ENCODE peak calls at places on chromosomes 4 and X, in seven cellular contexts. One of them, this sample, is unnamed.

GRCh38 chr4:15349426-15349825 is 78.4 kb upstream of the C1QTNF7 start:
- DNase-seq in fibroblast of the aortic adventitia: no peak
- DNase-seq in pancreas: no peak
- DNase-seq in AG04450: no peak
- DNase-seq in fibroblast of mammary gland: peak
- DNase-seq in body of pancreas: no peak
- DNase-seq in endodermal cell: no peak
- DNase-seq in this sample: no peak

GRCh38 chrX:7889680-7890079 is 37.5 kb downstream of the PNPLA4 start:
- DNase-seq in fibroblast of the aortic adventitia: no peak
- DNase-seq in pancreas: no peak
- DNase-seq in AG04450: no peak
- DNase-seq in fibroblast of mammary gland: peak
- DNase-seq in body of pancreas: no peak
- DNase-seq in endodermal cell: no peak
- DNase-seq in this sample: no peak

GRCh38 chrX:148771440-148771839 is 271.0 kb downstream of the AFF2 start:
- DNase-seq in fibroblast of the aortic adventitia: peak
- DNase-seq in pancreas: no peak
- DNase-seq in AG04450: no peak
- DNase-seq in fibroblast of mammary gland: peak
- DNase-seq in body of pancreas: no peak
- DNase-seq in endodermal cell: no peak
- DNase-seq in this sample: no peak

GRCh38 chrX:152639426-152639825 is 1.7 kb downstream of the GABRQ start:
- DNase-seq in fibroblast of the aortic adventitia: no peak
- DNase-seq in pancreas: no peak
- DNase-seq in AG04450: no peak
- DNase-seq in fibroblast of mammary gland: no peak
- DNase-seq in body of pancreas: no peak
- DNase-seq in endodermal cell: no peak
- DNase-seq in this sample: no peak

GRCh38 chr4:162984621-162985020 is 182.1 kb downstream of the NAF1 start:
- DNase-seq in fibroblast of the aortic adventitia: no peak
- DNase-seq in pancreas: no peak
- DNase-seq in AG04450: no peak
- DNase-seq in fibroblast of mammary gland: no peak
- DNase-seq in body of pancreas: no peak
- DNase-seq in endodermal cell: no peak
- DNase-seq in this sample: no peak

GRCh38 chr4:100108869-100109268 is 81.4 kb downstream of the DDIT4L start:
- DNase-seq in fibroblast of the aortic adventitia: no peak
- DNase-seq in pancreas: no peak
- DNase-seq in AG04450: no peak
- DNase-seq in fibroblast of mammary gland: no peak
- DNase-seq in body of pancreas: no peak
- DNase-seq in endodermal cell: no peak
- DNase-seq in this sample: no peak

GRCh38 chrX:110087485-110088356 is 84.8 kb downstream of the TMEM164 start:
- DNase-seq in fibroblast of the aortic adventitia: peak
- DNase-seq in pancreas: no peak
- DNase-seq in AG04450: peak
- DNase-seq in fibroblast of mammary gland: peak
- DNase-seq in body of pancreas: peak
- DNase-seq in endodermal cell: no peak
- DNase-seq in this sample: no peak

GRCh38 chr4:22984390-22984789 is 291.7 kb downstream of the GBA3 start:
- DNase-seq in fibroblast of the aortic adventitia: no peak
- DNase-seq in pancreas: no peak
- DNase-seq in AG04450: no peak
- DNase-seq in fibroblast of mammary gland: no peak
- DNase-seq in body of pancreas: no peak
- DNase-seq in endodermal cell: no peak
- DNase-seq in this sample: no peak

GRCh38 chrX:115261148-115261547 is 27.3 kb upstream of the LRCH2 start:
- DNase-seq in fibroblast of the aortic adventitia: no peak
- DNase-seq in pancreas: no peak
- DNase-seq in AG04450: no peak
- DNase-seq in fibroblast of mammary gland: no peak
- DNase-seq in body of pancreas: no peak
- DNase-seq in endodermal cell: no peak
- DNase-seq in this sample: no peak

GRCh38 chr4:26583538-26583864 is 383 bp upstream of the TBC1D19 start:
- DNase-seq in fibroblast of the aortic adventitia: no peak
- DNase-seq in pancreas: no peak
- DNase-seq in AG04450: no peak
- DNase-seq in fibroblast of mammary gland: no peak
- DNase-seq in body of pancreas: no peak
- DNase-seq in endodermal cell: no peak
- DNase-seq in this sample: no peak

GRCh38 chrX:21728276-21728968 is 29.5 kb downstream of the SMPX start:
- DNase-seq in fibroblast of the aortic adventitia: no peak
- DNase-seq in pancreas: no peak
- DNase-seq in AG04450: no peak
- DNase-seq in fibroblast of mammary gland: no peak
- DNase-seq in body of pancreas: no peak
- DNase-seq in endodermal cell: no peak
- DNase-seq in this sample: no peak

GRCh38 chr4:20044502-20044911 is 207.2 kb upstream of the SLIT2 start:
- DNase-seq in fibroblast of the aortic adventitia: peak
- DNase-seq in pancreas: no peak
- DNase-seq in AG04450: peak
- DNase-seq in fibroblast of mammary gland: no peak
- DNase-seq in body of pancreas: no peak
- DNase-seq in endodermal cell: no peak
- DNase-seq in this sample: no peak

DNA sequence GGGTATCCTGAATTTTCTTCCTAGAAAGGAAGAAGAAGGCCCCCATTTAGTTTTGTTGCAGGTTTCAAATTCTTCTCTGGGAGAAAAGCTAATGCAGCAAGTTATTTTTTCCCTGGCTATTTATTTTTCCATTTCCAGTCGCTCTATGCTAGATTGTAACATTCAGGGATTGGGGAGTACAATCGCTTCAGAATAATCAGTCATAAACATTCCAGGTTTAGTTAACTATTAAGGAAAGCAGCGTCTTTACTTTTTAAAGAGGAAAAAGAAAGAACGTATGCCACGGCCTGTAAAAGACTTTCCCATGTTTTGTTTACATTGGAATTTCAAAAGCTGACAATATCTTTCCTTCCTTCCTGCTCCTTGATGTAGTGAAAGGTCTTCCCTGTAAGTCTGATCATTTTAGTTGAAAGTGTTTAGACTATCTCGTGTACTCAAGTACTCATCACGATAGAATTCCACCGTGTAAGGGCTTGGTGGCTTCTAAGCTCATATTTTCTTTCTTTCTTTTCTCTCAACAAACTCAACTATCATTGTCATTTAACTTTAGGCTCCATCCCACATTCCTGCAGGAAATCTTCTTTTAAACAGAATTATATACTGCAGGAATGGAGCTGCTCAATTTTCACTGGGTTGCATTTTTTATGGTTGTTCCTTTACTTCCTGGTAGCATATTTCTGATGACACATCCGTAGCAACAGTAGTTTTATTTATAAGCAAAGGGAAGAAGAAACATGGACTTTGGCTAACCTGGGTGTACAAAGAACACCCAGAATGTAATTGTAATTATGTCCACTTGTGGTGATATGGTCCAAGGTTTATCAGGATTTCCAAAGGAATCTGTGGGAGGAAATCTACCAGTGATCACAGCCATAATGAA is 213.1 kb upstream of the FAT1 start:
- DNase-seq in fibroblast of the aortic adventitia: peak
- DNase-seq in pancreas: no peak
- DNase-seq in AG04450: no peak
- DNase-seq in fibroblast of mammary gland: peak
- DNase-seq in body of pancreas: peak
- DNase-seq in endodermal cell: no peak
- DNase-seq in this sample: no peak
- TF ChIP-seq CTCF in fibroblast of the aortic adventitia: no peak
- TF ChIP-seq CTCF in pancreas: no peak
- TF ChIP-seq CTCF in AG04450: peak
- TF ChIP-seq CTCF in fibroblast of mammary gland: peak
- TF ChIP-seq CTCF in body of pancreas: peak
- TF ChIP-seq CTCF in endodermal cell: no peak
- TF ChIP-seq CTCF in this sample: peak

GRCh38 chr4:153153339-153153851 is 50.8 kb upstream of the TRIM2 start:
- DNase-seq in fibroblast of the aortic adventitia: peak
- DNase-seq in pancreas: peak
- DNase-seq in AG04450: no peak
- DNase-seq in fibroblast of mammary gland: no peak
- DNase-seq in body of pancreas: peak
- DNase-seq in endodermal cell: no peak
- DNase-seq in this sample: peak
- TF ChIP-seq CTCF in fibroblast of the aortic adventitia: no peak
- TF ChIP-seq CTCF in pancreas: no peak
- TF ChIP-seq CTCF in AG04450: no peak
- TF ChIP-seq CTCF in fibroblast of mammary gland: no peak
- TF ChIP-seq CTCF in body of pancreas: no peak
- TF ChIP-seq CTCF in endodermal cell: peak
- TF ChIP-seq CTCF in this sample: peak

GRCh38 chr4:85127653-85128052 is 161.2 kb upstream of the WDFY3 start:
- DNase-seq in fibroblast of the aortic adventitia: no peak
- DNase-seq in pancreas: peak
- DNase-seq in AG04450: no peak
- DNase-seq in fibroblast of mammary gland: peak
- DNase-seq in body of pancreas: peak
- DNase-seq in endodermal cell: peak
- DNase-seq in this sample: no peak
- TF ChIP-seq CTCF in fibroblast of the aortic adventitia: peak
- TF ChIP-seq CTCF in pancreas: peak
- TF ChIP-seq CTCF in AG04450: peak
- TF ChIP-seq CTCF in fibroblast of mammary gland: peak
- TF ChIP-seq CTCF in body of pancreas: peak
- TF ChIP-seq CTCF in endodermal cell: peak
- TF ChIP-seq CTCF in this sample: peak

DNA sequence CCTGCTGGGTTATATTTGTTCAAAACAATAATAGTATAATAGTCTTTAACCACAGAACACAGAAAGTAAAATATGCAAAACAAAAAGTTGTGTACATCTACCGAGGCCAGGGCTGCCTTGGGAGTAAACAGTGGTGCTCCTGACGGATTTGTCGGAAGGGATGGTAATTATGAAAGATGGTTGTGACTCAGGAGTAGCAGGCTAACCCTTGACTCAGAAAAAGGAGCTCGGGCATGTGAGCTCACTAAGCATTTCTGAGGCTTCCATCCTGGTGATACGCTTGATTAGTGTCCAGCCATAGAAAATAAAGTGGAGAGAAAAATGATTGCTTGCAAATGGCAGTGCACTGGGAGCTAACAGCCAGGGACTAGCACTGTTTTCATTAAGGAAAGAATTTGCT is 53.2 kb upstream of the SPANXB1 start:
- DNase-seq in fibroblast of the aortic adventitia: no peak
- DNase-seq in pancreas: no peak
- DNase-seq in AG04450: no peak
- DNase-seq in fibroblast of mammary gland: peak
- DNase-seq in body of pancreas: no peak
- DNase-seq in endodermal cell: no peak
- DNase-seq in this sample: no peak
- TF ChIP-seq CTCF in fibroblast of the aortic adventitia: no peak
- TF ChIP-seq CTCF in pancreas: no peak
- TF ChIP-seq CTCF in AG04450: no peak
- TF ChIP-seq CTCF in fibroblast of mammary gland: no peak
- TF ChIP-seq CTCF in body of pancreas: no peak
- TF ChIP-seq CTCF in endodermal cell: no peak
- TF ChIP-seq CTCF in this sample: no peak

GRCh38 chrX:95318882-95319281 is 1365.8 kb upstream of the DIAPH2 start:
- DNase-seq in fibroblast of the aortic adventitia: no peak
- DNase-seq in pancreas: no peak
- DNase-seq in AG04450: no peak
- DNase-seq in fibroblast of mammary gland: peak
- DNase-seq in body of pancreas: no peak
- DNase-seq in endodermal cell: peak
- DNase-seq in this sample: no peak
- TF ChIP-seq CTCF in fibroblast of the aortic adventitia: peak
- TF ChIP-seq CTCF in pancreas: no peak
- TF ChIP-seq CTCF in AG04450: no peak
- TF ChIP-seq CTCF in fibroblast of mammary gland: peak
- TF ChIP-seq CTCF in body of pancreas: peak
- TF ChIP-seq CTCF in endodermal cell: peak
- TF ChIP-seq CTCF in this sample: no peak